ENCODE peak calls at places on chromosome 22, in eight cellular contexts. Y, X, I, W, A, Z, S and O are unnamed samples.

GRCh38 chr22:25750569-25751173 is 8.7 kb downstream of the MYO18B start:
- DNase-seq in Y (no peak), X (no peak), I (no peak), W (no peak), A (peak), Z (no peak), S (no peak), O (no peak)

GRCh38 chr22:40928657-40929056 is 22.5 kb upstream of the RBX1 start:
- DNase-seq in Y (no peak), X (no peak), I (no peak), W (peak), A (no peak), Z (no peak), S (no peak), O (no peak)

GRCh38 chr22:20583471-20583922 is 76.1 kb downstream of the MED15 start:
- DNase-seq in Y (no peak), X (no peak), I (no peak), W (no peak), A (no peak), Z (no peak), S (peak), O (no peak)

GRCh38 chr22:44337658-44338004 is 24.9 kb upstream of the SHISAL1 start:
- DNase-seq in Y (peak), X (peak), I (no peak), W (peak), A (no peak), Z (no peak), S (no peak), O (no peak)

GRCh38 chr22:33418483-33418882 is 360.3 kb upstream of the SYN3 start:
- DNase-seq in Y (no peak), X (no peak), I (no peak), W (no peak), A (no peak), Z (no peak), S (no peak), O (no peak)

GRCh38 chr22:38751422-38752346 is 4.1 kb downstream of the SUN2 start:
- DNase-seq in Y (no peak), X (no peak), I (peak), W (no peak), A (peak), Z (peak), S (peak), O (peak)

GRCh38 chr22:50191041-50191740 is 5.5 kb downstream of the TRABD start:
- DNase-seq in Y (no peak), X (no peak), I (no peak), W (no peak), A (no peak), Z (peak), S (peak), O (peak)

GRCh38 chr22:20159088-20159487 is 8.2 kb upstream of the CCDC188 start:
- DNase-seq in Y (no peak), X (no peak), I (no peak), W (no peak), A (no peak), Z (no peak), S (no peak), O (no peak)

GRCh38 chr22:50114221-50114981 is 24.6 kb downstream of the MOV10L1 start:
- DNase-seq in Y (no peak), X (no peak), I (no peak), W (peak), A (no peak), Z (no peak), S (no peak), O (no peak)

GRCh38 chr22:35642305-35642741 is 5.9 kb upstream of the APOL6 start:
- DNase-seq in Y (no peak), X (no peak), I (no peak), W (peak), A (no peak), Z (peak), S (no peak), O (no peak)

GRCh38 chr22:26893034-26893710 is 235.8 kb downstream of the MIAT start:
- DNase-seq in Y (peak), X (peak), I (no peak), W (no peak), A (no peak), Z (no peak), S (no peak), O (no peak)

GRCh38 chr22:20977516-20978170 is 4.5 kb upstream of the LZTR1 start:
- DNase-seq in Y (no peak), X (no peak), I (no peak), W (no peak), A (no peak), Z (no peak), S (no peak), O (no peak)

GRCh38 chr22:44045171-44045570 is 21.1 kb downstream of the PARVB start:
- DNase-seq in Y (peak), X (no peak), I (no peak), W (no peak), A (no peak), Z (no peak), S (no peak), O (no peak)

GRCh38 chr22:27299181-27300085 is 502.1 kb downstream of the MN1 start:
- DNase-seq in Y (peak), X (no peak), I (no peak), W (peak), A (no peak), Z (no peak), S (no peak), O (no peak)

GRCh38 chr22:26763633-26764295 is 106.4 kb downstream of the MIAT start:
- DNase-seq in Y (no peak), X (no peak), I (peak), W (peak), A (no peak), Z (no peak), S (no peak), O (no peak)

GRCh38 chr22:27655582-27656185 is 145.9 kb downstream of the MN1 start:
- DNase-seq in Y (no peak), X (no peak), I (no peak), W (no peak), A (no peak), Z (no peak), S (no peak), O (no peak)

GRCh38 chr22:30423296-30423958 is 2.1 kb upstream of the MTFP1 start:
- DNase-seq in Y (no peak), X (no peak), I (no peak), W (no peak), A (no peak), Z (no peak), S (no peak), O (no peak)

GRCh38 chr22:49398646-49399045 is 429.0 kb downstream of the BRD1 start:
- DNase-seq in Y (no peak), X (peak), I (no peak), W (no peak), A (no peak), Z (no peak), S (no peak), O (no peak)

GRCh38 chr22:25710501-25710900 is 31.5 kb upstream of the MYO18B start:
- DNase-seq in Y (no peak), X (no peak), I (no peak), W (no peak), A (no peak), Z (no peak), S (no peak), O (no peak)

GRCh38 chr22:37199839-37200161 is 11.8 kb upstream of the C1QTNF6 start:
- DNase-seq in Y (no peak), X (no peak), I (no peak), W (no peak), A (peak), Z (peak), S (peak), O (no peak)

GRCh38 chr22:39292561-39293074 is 26.8 kb downstream of the RPL3 start:
- DNase-seq in Y (peak), X (peak), I (peak), W (peak), A (peak), Z (peak), S (peak), O (peak)

GRCh38 chr22:30347255-30347892 is 9.3 kb downstream of the SF3A1 start:
- DNase-seq in Y (no peak), X (no peak), I (no peak), W (no peak), A (no peak), Z (no peak), S (no peak), O (no peak)

GRCh38 chr22:36335621-36336020 is 52.1 kb downstream of the MYH9 start:
- DNase-seq in Y (no peak), X (no peak), I (no peak), W (no peak), A (no peak), Z (no peak), S (no peak), O (no peak)

GRCh38 chr22:26310616-26311015 is 118.4 kb upstream of the ASPHD2 start:
- DNase-seq in Y (no peak), X (no peak), I (no peak), W (no peak), A (no peak), Z (no peak), S (no peak), O (no peak)

GRCh38 chr22:42553475-42554361 is at the start of gene SERHL2:
- DNase-seq in Y (peak), X (peak), I (peak), W (peak), A (peak), Z (peak), S (peak), O (no peak)

GRCh38 chr22:32737811-32738210 is 63.7 kb upstream of the TIMP3 start:
- DNase-seq in Y (no peak), X (no peak), I (no peak), W (peak), A (no peak), Z (no peak), S (no peak), O (no peak)

GRCh38 chr22:49825944-49826602 is 1.6 kb downstream of the BRD1 start:
- DNase-seq in Y (peak), X (no peak), I (no peak), W (peak), A (no peak), Z (peak), S (no peak), O (no peak)

GRCh38 chr22:17213976-17214375 is 5.3 kb downstream of the ADA2 start:
- DNase-seq in Y (peak), X (peak), I (peak), W (peak), A (peak), Z (peak), S (peak), O (no peak)

GRCh38 chr22:25636323-25636722 is 71.8 kb downstream of the GRK3 start:
- DNase-seq in Y (no peak), X (no peak), I (no peak), W (no peak), A (no peak), Z (no peak), S (no peak), O (no peak)

GRCh38 chr22:27492566-27493201 is 308.9 kb downstream of the MN1 start:
- DNase-seq in Y (no peak), X (no peak), I (no peak), W (no peak), A (no peak), Z (no peak), S (no peak), O (no peak)

GRCh38 chr22:44286673-44287072 is 26.1 kb downstream of the SHISAL1 start:
- DNase-seq in Y (no peak), X (no peak), I (no peak), W (peak), A (no peak), Z (no peak), S (no peak), O (no peak)

GRCh38 chr22:28016781-28017557 is 97.9 kb upstream of the PITPNB start:
- DNase-seq in Y (no peak), X (no peak), I (peak), W (no peak), A (peak), Z (no peak), S (peak), O (no peak)

GRCh38 chr22:44396021-44396726 is 83.4 kb upstream of the SHISAL1 start:
- DNase-seq in Y (no peak), X (peak), I (peak), W (no peak), A (no peak), Z (no peak), S (peak), O (no peak)

GRCh38 chr22:25987948-25988347 is 181.3 kb upstream of the SEZ6L start:
- DNase-seq in Y (peak), X (no peak), I (no peak), W (no peak), A (no peak), Z (no peak), S (no peak), O (no peak)

GRCh38 chr22:27866136-27867091 is 52.6 kb downstream of the PITPNB start:
- DNase-seq in Y (peak), X (peak), I (peak), W (peak), A (peak), Z (no peak), S (peak), O (no peak)

GRCh38 chr22:40960137-40960536 is 9.0 kb downstream of the RBX1 start:
- DNase-seq in Y (no peak), X (no peak), I (no peak), W (no peak), A (no peak), Z (no peak), S (no peak), O (no peak)

GRCh38 chr22:32389685-32390084 is 22.4 kb downstream of the RTCB start:
- DNase-seq in Y (peak), X (no peak), I (no peak), W (peak), A (no peak), Z (no peak), S (no peak), O (no peak)

GRCh38 chr22:35995772-35996171 is 32.9 kb downstream of the RBFOX2 start:
- DNase-seq in Y (peak), X (peak), I (peak), W (peak), A (peak), Z (peak), S (peak), O (no peak)

GRCh38 chr22:36079041-36079440 is 50.4 kb upstream of the RBFOX2 start:
- DNase-seq in Y (no peak), X (no peak), I (no peak), W (no peak), A (no peak), Z (no peak), S (no peak), O (no peak)

DNA sequence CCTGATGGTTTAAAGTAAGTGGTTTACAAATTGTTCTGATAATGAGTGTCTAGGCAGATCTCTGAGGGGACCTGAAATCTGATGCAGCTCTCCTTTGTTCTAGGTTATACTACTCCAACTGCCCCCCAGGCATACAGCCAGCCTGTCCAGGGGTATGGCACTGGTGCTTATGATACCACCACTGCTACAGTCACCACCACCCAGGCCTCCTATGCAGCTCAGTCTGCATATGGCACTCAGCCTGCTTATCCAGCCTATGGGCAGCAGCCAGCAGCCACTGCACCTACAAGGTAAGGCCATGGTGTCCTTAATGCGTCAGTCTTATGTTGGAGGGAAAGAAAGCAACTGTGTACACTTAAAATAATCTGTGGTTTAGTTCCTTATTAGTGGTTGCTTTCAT is 9.9 kb downstream of the EWSR1 start:
- DNase-seq in Y (no peak), X (no peak), I (no peak), W (no peak), A (no peak), Z (no peak), S (peak), O (no peak)
- H3K27ac ChIP-seq in Y (no peak), X (no peak), I (no peak), W (no peak), A (no peak), Z (no peak), S (peak), O (no peak)

GRCh38 chr22:19035474-19036228 is 86.6 kb downstream of the DGCR2 start:
- DNase-seq in Y (no peak), X (no peak), I (no peak), W (peak), A (no peak), Z (no peak), S (no peak), O (no peak)
- TF ChIP-seq CTCF in Y (no peak), X (no peak), I (no peak), W (no peak), A (no peak), Z (no peak), S (no peak), O (no peak)

DNA sequence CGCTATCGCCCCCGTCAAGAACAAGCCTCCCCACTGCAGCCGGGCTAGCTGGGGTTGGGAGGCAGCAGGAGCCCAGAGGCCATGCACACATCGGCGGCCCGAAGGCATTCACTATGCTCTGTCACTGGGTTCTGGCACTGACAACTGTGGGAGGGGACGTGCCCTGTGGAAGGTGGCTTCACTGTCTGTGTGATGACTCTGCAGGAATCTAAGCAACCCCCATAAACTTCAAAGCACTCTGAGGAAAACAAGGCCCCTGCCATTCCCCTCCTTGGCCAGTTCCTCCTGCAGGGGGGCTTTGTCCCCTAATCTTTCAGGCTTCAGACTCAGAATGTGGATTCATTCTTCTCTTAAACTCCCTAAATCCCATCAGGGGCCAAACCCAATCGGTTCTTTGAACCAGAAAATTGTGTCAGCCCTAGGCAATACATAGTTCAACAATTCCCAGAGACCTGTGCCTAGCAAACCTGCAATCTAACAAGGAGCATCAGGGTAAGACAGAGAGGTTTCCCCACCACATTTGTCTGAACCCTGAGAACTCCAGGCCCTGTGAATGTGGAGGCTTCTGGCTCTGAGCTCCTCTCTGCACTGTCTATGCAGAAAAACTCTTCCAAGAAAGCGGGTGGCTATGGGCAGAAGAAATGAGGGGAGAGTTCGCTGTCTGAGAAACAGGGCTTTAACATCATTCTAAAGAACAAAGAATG is 1477.2 kb downstream of the TBC1D22A start:
- DNase-seq in Y (no peak), X (peak), I (no peak), W (no peak), A (no peak), Z (no peak), S (no peak), O (no peak)
- H3K4me3 ChIP-seq in Y (no peak), X (no peak), I (no peak), W (no peak), A (no peak), Z (no peak), S (no peak), O (no peak)

GRCh38 chr22:45969801-45970464 is 7.0 kb downstream of the WNT7B start:
- DNase-seq in Y (no peak), X (no peak), I (no peak), W (no peak), A (no peak), Z (no peak), S (no peak), O (no peak)
- H3K27ac ChIP-seq in Y (no peak), X (no peak), I (no peak), W (no peak), A (no peak), Z (no peak), S (no peak), O (no peak)

GRCh38 chr22:24440270-24440717 is 12.9 kb downstream of the ADORA2A start:
- DNase-seq in Y (no peak), X (no peak), I (no peak), W (no peak), A (no peak), Z (no peak), S (no peak), O (no peak)

GRCh38 chr22:24435861-24436351 is 8.5 kb downstream of the ADORA2A start:
- DNase-seq in Y (no peak), X (no peak), I (no peak), W (no peak), A (peak), Z (no peak), S (no peak), O (no peak)

GRCh38 chr22:24436553-24436952 is 9.2 kb downstream of the ADORA2A start:
- DNase-seq in Y (no peak), X (no peak), I (no peak), W (no peak), A (no peak), Z (no peak), S (no peak), O (no peak)

GRCh38 chr22:24437091-24437490 is 9.7 kb downstream of the ADORA2A start:
- DNase-seq in Y (no peak), X (no peak), I (no peak), W (no peak), A (no peak), Z (no peak), S (no peak), O (no peak)

GRCh38 chr22:24437820-24438328 is 10.5 kb downstream of the ADORA2A start:
- DNase-seq in Y (peak), X (no peak), I (no peak), W (no peak), A (peak), Z (no peak), S (no peak), O (no peak)
- TF ChIP-seq CTCF in Y (peak), X (no peak), I (no peak), W (peak), A (no peak), Z (no peak), S (no peak), O (no peak)